ENCODE peak calls at places on chromosomes 5 and 9, in six cellular contexts. One of them, this sample, is unnamed.

GRCh38 chr5:138720840-138721239 is 32.4 kb upstream of the CTNNA1 start:
- DNase-seq in IMR-90: no peak
- DNase-seq in neuronal stem cell: no peak
- DNase-seq in mesendoderm: no peak
- DNase-seq in trophoblast cell: peak; percentile 25
- DNase-seq in H1: no peak
- DNase-seq in this sample: no peak

GRCh38 chr9:16062542-16063240 is 509.8 kb downstream of the CCDC171 start:
- DNase-seq in neuronal stem cell: no peak
- DNase-seq in H1: no peak
- DNase-seq in trophoblast cell: no peak
- DNase-seq in mesendoderm: no peak
- DNase-seq in IMR-90: peak; percentile 98
- DNase-seq in this sample: peak; percentile 23

GRCh38 chr9:127494304-127494702 is 43.0 kb downstream of the LRSAM1 start:
- DNase-seq in mesendoderm: no peak
- DNase-seq in trophoblast cell: no peak
- DNase-seq in H1: no peak
- DNase-seq in IMR-90: no peak
- DNase-seq in neuronal stem cell: no peak
- DNase-seq in this sample: no peak

GRCh38 chr5:96745844-96746531 is 61.8 kb downstream of the ERAP1 start:
- DNase-seq in neuronal stem cell: no peak
- DNase-seq in trophoblast cell: no peak
- DNase-seq in mesendoderm: no peak
- DNase-seq in IMR-90: peak; percentile 39
- DNase-seq in H1: no peak
- DNase-seq in this sample: peak; percentile 15

GRCh38 chr9:127734247-127734746 is 797 bp downstream of the TOR2A start:
- DNase-seq in mesendoderm: no peak
- DNase-seq in H1: no peak
- DNase-seq in neuronal stem cell: no peak
- DNase-seq in IMR-90: no peak
- DNase-seq in trophoblast cell: no peak
- DNase-seq in this sample: no peak

GRCh38 chr9:69975681-69976080 is 68.0 kb upstream of the MAMDC2 start:
- DNase-seq in neuronal stem cell: no peak
- DNase-seq in IMR-90: peak; percentile 55
- DNase-seq in trophoblast cell: no peak
- DNase-seq in mesendoderm: no peak
- DNase-seq in H1: no peak
- DNase-seq in this sample: no peak

GRCh38 chr5:140402258-140403074 is 833 bp downstream of the ANKHD1 start:
- DNase-seq in neuronal stem cell: peak; percentile 54
- DNase-seq in trophoblast cell: peak; percentile 58
- DNase-seq in IMR-90: peak; percentile 29
- DNase-seq in mesendoderm: peak; percentile 87
- DNase-seq in H1: no peak
- DNase-seq in this sample: peak; percentile 73

GRCh38 chr9:92607088-92607487 is 62.8 kb downstream of the IPPK start:
- DNase-seq in neuronal stem cell: no peak
- DNase-seq in H1: no peak
- DNase-seq in trophoblast cell: no peak
- DNase-seq in IMR-90: peak; percentile 57
- DNase-seq in mesendoderm: no peak
- DNase-seq in this sample: peak; percentile 10

GRCh38 chr9:127967151-127967809 is 13.5 kb downstream of the EEIG1 start:
- DNase-seq in IMR-90: no peak
- DNase-seq in trophoblast cell: no peak
- DNase-seq in H1: no peak
- DNase-seq in neuronal stem cell: no peak
- DNase-seq in mesendoderm: no peak
- DNase-seq in this sample: no peak

GRCh38 chr9:112925058-112925641 is 34.5 kb upstream of the SLC46A2 start:
- DNase-seq in neuronal stem cell: no peak
- DNase-seq in H1: no peak
- DNase-seq in trophoblast cell: peak; percentile 42
- DNase-seq in IMR-90: peak; percentile 23
- DNase-seq in mesendoderm: peak; percentile 61
- DNase-seq in this sample: peak; percentile 24

GRCh38 chr9:95606951-95607350 is 90.2 kb upstream of the PTCH1 start:
- DNase-seq in H1: no peak
- DNase-seq in mesendoderm: no peak
- DNase-seq in neuronal stem cell: peak; percentile 12
- DNase-seq in trophoblast cell: no peak
- DNase-seq in IMR-90: no peak
- DNase-seq in this sample: no peak
- H3K18ac ChIP-seq in H1: no peak overlapping the region
- H3K18ac ChIP-seq in mesendoderm: no peak overlapping the region
- H3K18ac ChIP-seq in neuronal stem cell: peak overlapping the region; percentile 86
- H3K18ac ChIP-seq in trophoblast cell: no peak overlapping the region
- H3K18ac ChIP-seq in IMR-90: no peak overlapping the region
- H3K18ac ChIP-seq in this sample: no peak overlapping the region

GRCh38 chr5:113606298-113607134 is 93.0 kb downstream of the YTHDC2 start:
- DNase-seq in mesendoderm: peak; percentile 85
- DNase-seq in H1: peak; percentile 23
- DNase-seq in neuronal stem cell: peak; percentile 46
- DNase-seq in IMR-90: peak; percentile 56
- DNase-seq in trophoblast cell: peak; percentile 79
- DNase-seq in this sample: peak; percentile 67
- H3K4me3 ChIP-seq in mesendoderm: no peak overlapping the region
- H3K4me3 ChIP-seq in H1: no peak overlapping the region
- H3K4me3 ChIP-seq in neuronal stem cell: no peak overlapping the region
- H3K4me3 ChIP-seq in IMR-90: no peak overlapping the region
- H3K4me3 ChIP-seq in trophoblast cell: no peak overlapping the region
- H3K4me3 ChIP-seq in this sample: no peak overlapping the region

DNA sequence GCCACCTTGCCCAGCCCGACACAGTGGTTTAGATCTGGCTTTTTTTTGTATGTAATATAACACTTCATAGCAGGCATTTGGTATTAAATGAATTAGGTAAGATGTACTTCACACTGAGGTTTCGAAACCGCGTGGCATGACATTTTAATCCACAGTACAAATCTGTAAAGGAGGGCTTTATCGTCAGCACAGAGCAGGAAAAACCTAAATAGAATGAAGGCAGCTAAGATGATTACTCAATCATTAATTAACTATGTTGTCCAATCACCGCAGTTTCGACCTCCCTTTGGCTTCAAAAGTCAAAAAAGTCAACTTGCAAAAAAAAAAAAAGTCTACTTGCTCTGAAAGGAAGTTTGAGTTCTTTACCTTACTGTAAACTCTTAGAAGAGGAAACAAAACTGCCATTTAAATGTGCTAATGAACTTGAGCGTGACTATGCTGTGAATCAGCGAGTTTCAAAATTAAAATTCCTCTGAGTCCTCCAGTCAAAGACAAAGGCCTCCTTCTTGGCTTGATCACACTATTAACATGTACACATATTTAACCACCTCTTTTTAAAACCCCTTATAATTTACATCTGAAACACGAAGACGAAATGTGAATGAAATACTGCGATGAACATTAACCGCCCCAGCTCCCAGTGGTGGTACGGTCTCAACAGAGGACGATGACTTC is 698 bp upstream of the SEC24A start:
- DNase-seq in trophoblast cell: peak; percentile 88
- DNase-seq in mesendoderm: peak; percentile 78
- DNase-seq in neuronal stem cell: no peak
- DNase-seq in H1: no peak
- DNase-seq in IMR-90: peak; percentile 35
- DNase-seq in this sample: peak; percentile 75
- H3K18ac ChIP-seq in trophoblast cell: peak overlapping the region; percentile 95
- H3K18ac ChIP-seq in mesendoderm: no peak overlapping the region
- H3K18ac ChIP-seq in neuronal stem cell: peak overlapping the region; percentile 92
- H3K18ac ChIP-seq in H1: peak overlapping the region; percentile 79
- H3K18ac ChIP-seq in IMR-90: peak overlapping the region; percentile 98
- H3K18ac ChIP-seq in this sample: peak overlapping the region; percentile 100

DNA sequence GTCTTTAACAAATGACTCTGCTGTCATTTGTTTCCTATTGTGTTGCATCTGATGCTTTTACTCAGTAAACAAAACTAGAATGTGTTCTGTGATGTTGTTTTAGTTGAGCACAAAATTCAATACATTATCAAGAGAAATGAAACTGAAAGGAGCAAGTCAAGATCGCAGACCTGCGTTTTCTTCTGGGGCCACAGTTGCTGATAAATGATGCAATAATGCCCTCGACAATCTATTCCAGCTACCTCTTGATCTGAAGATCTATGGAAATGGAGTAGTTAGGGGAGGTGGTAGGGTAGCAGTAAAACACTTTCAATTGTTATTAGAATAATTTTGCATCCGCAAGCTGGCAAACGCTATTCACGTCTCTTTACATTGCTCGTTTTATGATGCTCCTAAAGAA is 1.7 kb downstream of the ZNF366 start:
- DNase-seq in neuronal stem cell: no peak
- DNase-seq in H1: no peak
- DNase-seq in IMR-90: no peak
- DNase-seq in trophoblast cell: no peak
- DNase-seq in mesendoderm: no peak
- DNase-seq in this sample: no peak
- H3K4me3 ChIP-seq in neuronal stem cell: no peak overlapping the region
- H3K4me3 ChIP-seq in H1: no peak overlapping the region
- H3K4me3 ChIP-seq in IMR-90: no peak overlapping the region
- H3K4me3 ChIP-seq in trophoblast cell: no peak overlapping the region
- H3K4me3 ChIP-seq in mesendoderm: no peak overlapping the region
- H3K4me3 ChIP-seq in this sample: no peak overlapping the region

DNA sequence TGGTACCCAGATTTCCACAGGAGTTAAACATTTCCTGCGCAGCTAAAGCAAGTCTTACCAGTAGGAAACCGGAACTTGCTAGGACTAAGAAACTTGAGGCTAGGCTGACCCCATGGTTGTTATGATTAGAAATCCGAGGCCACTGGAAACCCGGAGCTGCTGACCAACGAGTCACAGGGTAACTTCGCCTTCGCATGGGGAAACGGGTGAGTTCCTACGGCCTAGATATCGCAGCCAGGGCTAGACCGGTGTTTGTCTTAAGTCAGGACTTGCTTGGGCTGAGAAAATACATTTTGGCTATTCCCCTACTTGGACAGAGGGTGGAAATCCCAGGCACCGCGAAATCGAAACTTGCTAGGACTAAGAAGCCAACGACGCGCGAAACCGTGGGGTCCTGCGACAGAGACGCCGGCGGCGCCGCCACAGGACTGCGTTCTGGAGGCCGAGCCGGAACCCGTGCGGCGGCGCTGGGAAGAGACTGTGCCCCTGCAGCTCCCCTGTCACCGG is 1.6 kb upstream of the ANXA2R start:
- DNase-seq in mesendoderm: peak; percentile 79
- DNase-seq in neuronal stem cell: no peak
- DNase-seq in H1: no peak
- DNase-seq in IMR-90: peak; percentile 94
- DNase-seq in trophoblast cell: peak; percentile 80
- DNase-seq in this sample: peak; percentile 95
- H3K18ac ChIP-seq in mesendoderm: peak overlapping the region; percentile 69
- H3K18ac ChIP-seq in neuronal stem cell: peak overlapping the region; percentile 53
- H3K18ac ChIP-seq in H1: no peak overlapping the region
- H3K18ac ChIP-seq in IMR-90: peak overlapping the region; percentile 94
- H3K18ac ChIP-seq in trophoblast cell: peak overlapping the region; percentile 47
- H3K18ac ChIP-seq in this sample: peak overlapping the region; percentile 74

GRCh38 chr5:95078868-95079267 is 206.0 kb downstream of the MCTP1 start:
- DNase-seq in H1: no peak
- DNase-seq in trophoblast cell: no peak
- DNase-seq in neuronal stem cell: no peak
- DNase-seq in IMR-90: no peak
- DNase-seq in mesendoderm: no peak
- DNase-seq in this sample: no peak

GRCh38 chr5:95076395-95077165 is 208.3 kb downstream of the MCTP1 start:
- DNase-seq in H1: no peak
- DNase-seq in neuronal stem cell: no peak
- DNase-seq in mesendoderm: no peak
- DNase-seq in IMR-90: no peak
- DNase-seq in trophoblast cell: no peak
- DNase-seq in this sample: no peak

GRCh38 chr5:95081500-95082355 is 203.2 kb downstream of the MCTP1 start:
- DNase-seq in trophoblast cell: peak; percentile 52
- DNase-seq in mesendoderm: peak; percentile 50
- DNase-seq in IMR-90: peak; percentile 89
- DNase-seq in neuronal stem cell: peak; percentile 4
- DNase-seq in H1: no peak
- DNase-seq in this sample: peak; percentile 95

GRCh38 chr5:95080456-95080855 is 204.4 kb downstream of the MCTP1 start:
- DNase-seq in H1: no peak
- DNase-seq in mesendoderm: no peak
- DNase-seq in neuronal stem cell: no peak
- DNase-seq in trophoblast cell: no peak
- DNase-seq in IMR-90: no peak
- DNase-seq in this sample: peak; percentile 22

DNA sequence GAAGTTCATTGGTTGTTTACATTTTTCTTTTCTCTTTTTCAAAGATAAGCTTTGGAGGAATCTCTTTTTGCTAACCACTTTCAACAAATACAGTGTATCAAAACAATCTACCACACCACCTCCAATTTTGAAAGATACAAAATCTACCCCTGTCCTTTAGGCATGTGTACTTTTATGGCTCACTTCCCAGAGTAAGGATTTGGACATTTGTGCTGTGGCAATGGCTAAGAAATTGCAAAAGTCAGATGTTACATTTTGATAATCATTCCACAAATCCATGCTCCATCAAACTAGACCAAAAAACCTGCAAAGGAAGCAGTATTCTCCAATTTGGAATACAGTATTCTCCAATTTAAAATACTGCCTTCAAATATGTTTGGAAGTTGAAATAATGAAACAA is 204.9 kb downstream of the MCTP1 start:
- DNase-seq in H1: no peak
- DNase-seq in mesendoderm: no peak
- DNase-seq in IMR-90: no peak
- DNase-seq in neuronal stem cell: no peak
- DNase-seq in trophoblast cell: no peak
- DNase-seq in this sample: no peak
- H3K4me3 ChIP-seq in H1: no peak overlapping the region
- H3K4me3 ChIP-seq in mesendoderm: no peak overlapping the region
- H3K4me3 ChIP-seq in IMR-90: no peak overlapping the region
- H3K4me3 ChIP-seq in neuronal stem cell: no peak overlapping the region
- H3K4me3 ChIP-seq in trophoblast cell: no peak overlapping the region
- H3K4me3 ChIP-seq in this sample: peak overlapping the region; percentile 72

This sample was measured in mesenchymal stem cell.